ENCODE peak calls at places on chromosomes 3 and 15, in six cellular contexts. G is heart left ventricle, Q is body of pancreas, O is aorta, S is cardiac muscle cell, Y is heart right ventricle. L is an unnamed sample.

GRCh38 chr3:48984648-48985047 is 5.4 kb upstream of the P4HTM start:
- DNase-seq in O (peak; percentile 5), Y (no peak), Q (no peak), S (no peak), G (no peak), L (no peak)

GRCh38 chr15:50959717-50960116 is 51.2 kb downstream of the AP4E1 start:
- DNase-seq in Q (no peak), O (no peak), G (no peak), S (no peak), Y (no peak), L (no peak)

GRCh38 chr3:168782193-168782592 is 686.5 kb upstream of the GOLIM4 start:
- DNase-seq in S (no peak), Y (no peak), G (no peak), Q (no peak), O (no peak), L (no peak)

GRCh38 chr15:63998489-63998888 is 47.8 kb downstream of the DAPK2 start:
- DNase-seq in Q (no peak), G (peak; percentile 24), Y (no peak), S (no peak), O (no peak), L (no peak)

GRCh38 chr3:101796076-101796475 is 17.1 kb downstream of the NXPE3 start:
- DNase-seq in S (no peak), G (no peak), Q (no peak), O (no peak), Y (no peak), L (no peak)

GRCh38 chr3:184690236-184690883 is 21.5 kb downstream of the MAGEF1 start:
- DNase-seq in Q (no peak), G (no peak), Y (no peak), O (no peak), S (no peak), L (no peak)

GRCh38 chr3:184912166-184912565 is 100.2 kb downstream of the VPS8 start:
- DNase-seq in G (no peak), O (no peak), Y (no peak), Q (no peak), S (no peak), L (no peak)

GRCh38 chr3:30664449-30664848 is 58.0 kb downstream of the TGFBR2 start:
- DNase-seq in Y (no peak), G (no peak), Q (no peak), O (no peak), S (no peak), L (no peak)

GRCh38 chr3:78689378-78689777 is 1078.4 kb downstream of the ROBO1 start:
- DNase-seq in G (no peak), S (no peak), Y (no peak), O (no peak), Q (no peak), L (no peak)

GRCh38 chr3:11273945-11274344 is 1.7 kb downstream of the ATG7 start:
- DNase-seq in S (no peak), O (no peak), Y (no peak), Q (no peak), G (peak; percentile 41), L (peak; percentile 15)

GRCh38 chr15:32715276-32715675 is 2.5 kb upstream of the GREM1 start:
- DNase-seq in O (no peak), S (no peak), Q (no peak), Y (no peak), G (no peak), L (no peak)

GRCh38 chr3:42655980-42656679 is 2.6 kb downstream of the ZBTB47 start:
- DNase-seq in G (no peak), Q (no peak), Y (no peak), S (no peak), O (no peak), L (no peak)

GRCh38 chr3:64170270-64170669 is 55.0 kb downstream of the PRICKLE2 start:
- DNase-seq in Q (no peak), G (no peak), Y (no peak), S (no peak), O (no peak), L (no peak)

GRCh38 chr3:18987862-18988447 is 160.4 kb upstream of the KCNH8 start:
- DNase-seq in Q (no peak), Y (no peak), O (no peak), G (no peak), S (no peak), L (no peak)

GRCh38 chr15:95196176-95196915 is 965.0 kb downstream of the MCTP2 start:
- DNase-seq in Q (no peak), O (no peak), G (no peak), S (no peak), Y (no peak), L (no peak)

GRCh38 chr3:160003520-160004128 is 15.0 kb downstream of the IL12A start:
- DNase-seq in Q (peak; percentile 31), Y (peak; percentile 63), O (no peak), S (peak; percentile 58), G (peak; percentile 75), L (peak; percentile 68)

GRCh38 chr3:10942806-10943205 is 49.7 kb upstream of the SLC6A1 start:
- DNase-seq in Q (no peak), S (no peak), O (no peak), Y (no peak), G (no peak), L (no peak)

GRCh38 chr3:99551520-99551919 is 86.9 kb upstream of the COL8A1 start:
- DNase-seq in O (no peak), Y (no peak), G (no peak), Q (no peak), S (no peak), L (no peak)

GRCh38 chr3:146605106-146605505 is at the start of gene PLSCR5:
- DNase-seq in G (no peak), Y (no peak), S (peak; percentile 58), O (no peak), Q (no peak), L (no peak)

GRCh38 chr3:119401502-119402440 is 61.6 kb downstream of the TMEM39A start:
- DNase-seq in S (no peak), Y (no peak), G (no peak), O (no peak), Q (no peak), L (no peak)

GRCh38 chr3:134794950-134795775 is at the start of gene EPHB1:
- DNase-seq in S (peak; percentile 92), Q (peak; percentile 68), O (peak; percentile 94), Y (peak; percentile 79), G (peak; percentile 80), L (peak; percentile 96)

GRCh38 chr15:91357011-91357410 is 257.0 kb downstream of the SV2B start:
- DNase-seq in Y (no peak), Q (no peak), O (no peak), G (no peak), S (no peak), L (no peak)

GRCh38 chr15:32787949-32788348 is 70.1 kb downstream of the GREM1 start:
- DNase-seq in Y (no peak), S (no peak), Q (no peak), G (no peak), O (no peak), L (no peak)

GRCh38 chr3:67558429-67558828 is 96.0 kb downstream of the SUCLG2 start:
- DNase-seq in O (no peak), S (no peak), Y (no peak), G (no peak), Q (no peak), L (peak; percentile 23)

GRCh38 chr3:35776346-35776745 is 137.0 kb downstream of the ARPP21 start:
- DNase-seq in S (no peak), Y (no peak), G (no peak), Q (no peak), O (no peak), L (no peak)

GRCh38 chr3:167762296-167762695 is 26.8 kb downstream of the SERPINI1 start:
- DNase-seq in O (no peak), G (no peak), Y (no peak), S (no peak), Q (no peak), L (no peak)

GRCh38 chr15:68491415-68492106 is 59.6 kb upstream of the ITGA11 start:
- DNase-seq in O (no peak), S (no peak), Q (no peak), Y (no peak), G (no peak), L (no peak)

GRCh38 chr3:127816783-127817182 is 5.5 kb downstream of the MGLL start:
- DNase-seq in G (no peak), Y (no peak), Q (no peak), O (no peak), S (no peak), L (no peak)
- H3K36me3 ChIP-seq in G (peaks cover 51% of the 10 kb centered on the region), Y (peaks cover 45% of the 10 kb centered on the region), Q (no peaks in the 10 kb centered on the region), O (no peaks in the 10 kb centered on the region), S (no peaks in the 10 kb centered on the region), L (no peaks in the 10 kb centered on the region)

GRCh38 chr15:40985541-40986330 is 32.5 kb downstream of the CHAC1 start:
- DNase-seq in O (peak; percentile 83), Q (no peak), Y (no peak), S (no peak), G (no peak), L (no peak)

GRCh38 chr15:40982855-40983254 is 29.6 kb downstream of the CHAC1 start:
- DNase-seq in Y (peak; percentile 32), Q (no peak), O (peak; percentile 90), S (no peak), G (no peak), L (no peak)

GRCh38 chr15:40986820-40987219 is 33.5 kb downstream of the CHAC1 start:
- DNase-seq in S (no peak), Y (no peak), G (no peak), Q (no peak), O (no peak), L (no peak)

GRCh38 chr15:40984963-40985362 is 31.7 kb downstream of the CHAC1 start:
- DNase-seq in O (no peak), Q (no peak), S (no peak), Y (no peak), G (no peak), L (no peak)

GRCh38 chr15:40984406-40984805 is 31.1 kb downstream of the CHAC1 start:
- DNase-seq in Y (no peak), G (no peak), S (no peak), Q (no peak), O (no peak), L (no peak)
- H3K36me3 ChIP-seq in Y (peaks cover 90% of the 10 kb centered on the region), G (peaks cover 95% of the 10 kb centered on the region), S (peaks cover 80% of the 10 kb centered on the region), Q (peaks cover 21% of the 10 kb centered on the region), O (peaks cover 3% of the 10 kb centered on the region), L (no peaks in the 10 kb centered on the region)

GRCh38 chr15:75508741-75509532 is 57.4 kb upstream of the SIN3A start:
- DNase-seq in Y (no peak), Q (no peak), S (peak; percentile 32), O (no peak), G (no peak), L (no peak)
- H3K36me3 ChIP-seq in Y (peaks cover 60% of the 10 kb centered on the region), Q (peaks cover 3% of the 10 kb centered on the region), S (peaks cover 32% of the 10 kb centered on the region), O (peaks cover 3% of the 10 kb centered on the region), G (peaks cover 68% of the 10 kb centered on the region), L (no peaks in the 10 kb centered on the region)

GRCh38 chr15:43056696-43057095 is 49.1 kb downstream of the UBR1 start:
- DNase-seq in S (no peak), Q (no peak), O (no peak), Y (no peak), G (no peak), L (no peak)

GRCh38 chr15:43048935-43049334 is 56.9 kb downstream of the UBR1 start:
- DNase-seq in S (no peak), Q (no peak), G (no peak), Y (no peak), O (no peak), L (no peak)

DNA sequence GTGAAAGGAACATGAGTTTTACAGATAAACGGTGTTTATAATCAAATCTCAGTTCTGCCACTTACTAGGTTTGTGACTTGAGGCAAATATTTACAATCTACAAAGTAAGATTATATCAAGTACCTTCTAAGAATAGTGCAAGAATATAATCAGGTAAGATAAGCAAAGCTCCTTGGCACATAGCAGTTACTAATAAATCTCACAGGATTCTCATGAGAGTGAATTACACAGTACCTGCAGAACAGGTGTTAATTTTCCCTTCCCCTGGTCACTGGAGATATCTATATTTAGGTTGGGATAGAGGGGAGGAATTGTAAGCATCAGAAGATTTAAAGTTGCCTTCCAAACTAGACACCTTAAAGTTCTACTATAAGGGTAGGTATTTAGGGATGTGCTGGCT is 53.0 kb downstream of the UBR1 start:
- DNase-seq in O (no peak), S (no peak), G (no peak), Y (no peak), Q (no peak), L (no peak)
- H3K36me3 ChIP-seq in O (peaks cover 4% of the 10 kb centered on the region), S (peaks cover 58% of the 10 kb centered on the region), G (peaks cover 96% of the 10 kb centered on the region), Y (peaks cover 99% of the 10 kb centered on the region), Q (no peaks in the 10 kb centered on the region), L (no peaks in the 10 kb centered on the region)

L was measured in testis.